ENCODE peak calls at places on chromosomes 4 and X, in four cellular contexts. X is astrocyte of the spinal cord; S is activated CD4-positive, alpha-beta T cell treated with anti-CD3 and anti-CD28 coated beads, Interleukin-2, amount 50 U/mL, for 24 hours; A is mesothelial cell of epicardium. D is an unnamed sample.

GRCh38 chr4:88533088-88533790 is 9.7 kb upstream of the PYURF start:
- DNase-seq in A (no peak), S (no peak), X (peak; percentile 60), D (no peak)

GRCh38 chr4:22870847-22871246 is 178.1 kb downstream of the GBA3 start:
- DNase-seq in S (no peak), A (no peak), X (no peak), D (no peak)

GRCh38 chr4:41432889-41433288 is 105.1 kb upstream of the LIMCH1 start:
- DNase-seq in X (peak; percentile 63), S (no peak), A (no peak), D (peak; percentile 83)

GRCh38 chr4:99462875-99463464 is 27.8 kb upstream of the ADH7 start:
- DNase-seq in A (peak; percentile 35), S (peak; percentile 52), X (peak; percentile 76), D (peak; percentile 67)

GRCh38 chr4:164731827-164732474 is 22.0 kb upstream of the SMIM31 start:
- DNase-seq in A (peak; percentile 21), S (peak; percentile 22), X (peak; percentile 53), D (peak; percentile 45)

GRCh38 chr4:8118035-8118434 is 40.6 kb downstream of the ABLIM2 start:
- DNase-seq in S (no peak), X (no peak), A (no peak), D (no peak)

GRCh38 chr4:109966891-109967481 is 54.3 kb downstream of the EGF start:
- DNase-seq in S (no peak), X (no peak), A (no peak), D (no peak)

GRCh38 chr4:145345401-145345800 is 136.3 kb upstream of the SMAD1 start:
- DNase-seq in A (no peak), S (no peak), X (peak; percentile 51), D (no peak)

GRCh38 chrX:10017866-10018265 is 50.7 kb downstream of the CLDN34 start:
- DNase-seq in X (peak; percentile 76), A (no peak), S (no peak), D (peak; percentile 74)

GRCh38 chr4:21953653-21954052 is 5.1 kb upstream of the KCNIP4 start:
- DNase-seq in A (no peak), X (no peak), S (no peak), D (no peak)

GRCh38 chr4:86338989-86339388 is 20.9 kb downstream of the MAPK10 start:
- DNase-seq in S (no peak), A (no peak), X (peak; percentile 88), D (peak; percentile 88)

GRCh38 chr4:1723131-1723801 is 1.9 kb downstream of the TACC3 start:
- DNase-seq in X (no peak), A (no peak), S (peak; percentile 53), D (no peak)

GRCh38 chr4:139530833-139531427 is 25.1 kb downstream of the SETD7 start:
- DNase-seq in S (peak; percentile 37), A (no peak), X (no peak), D (peak; percentile 21)

GRCh38 chr4:154310578-154310977 is 181.0 kb downstream of the DCHS2 start:
- DNase-seq in S (no peak), A (no peak), X (no peak), D (no peak)

GRCh38 chr4:86036729-86037128 is 323.1 kb downstream of the MAPK10 start:
- DNase-seq in X (peak; percentile 76), A (no peak), S (no peak), D (no peak)

GRCh38 chrX:111467896-111468295 is 43.5 kb upstream of the SERTM2 start:
- DNase-seq in S (no peak), A (no peak), X (no peak), D (no peak)

GRCh38 chr4:47852121-47852520 is 14.3 kb upstream of the CORIN start:
- DNase-seq in A (no peak), X (peak; percentile 84), S (no peak), D (peak; percentile 33)

GRCh38 chrX:123920065-123920785 is 41.3 kb upstream of the STAG2 start:
- DNase-seq in A (no peak), X (peak; percentile 71), S (no peak), D (peak; percentile 52)

GRCh38 chr4:100147684-100148083 is 42.6 kb downstream of the DDIT4L start:
- DNase-seq in X (no peak), A (no peak), S (no peak), D (no peak)